ENCODE peak calls at places on chromosomes 13 and 19, in nine cellular contexts. D, N, Y, P, J, M, F, G and A are unnamed samples.

GRCh38 chr19:43739836-43740235 is 14.9 kb downstream of the SMG9 start:
- DNase-seq in D (no peak), N (no peak), Y (no peak), P (no peak), J (no peak), M (no peak), F (no peak), G (no peak), A (no peak)

GRCh38 chr19:29963576-29963975 is 21.5 kb downstream of the URI1 start:
- DNase-seq in D (no peak), N (no peak), Y (no peak), P (no peak), J (peak; percentile 26), M (no peak), F (no peak), G (no peak), A (no peak)

GRCh38 chr19:2446390-2446789 is 10.4 kb downstream of the LMNB2 start:
- DNase-seq in D (no peak), N (no peak), Y (peak; percentile 70), P (no peak), J (no peak), M (no peak), F (no peak), G (no peak), A (peak; percentile 94)

GRCh38 chr13:52348983-52349780 is 56.8 kb downstream of the THSD1 start:
- DNase-seq in D (peak; percentile 92), N (peak; percentile 28), Y (peak; percentile 5), P (no peak), J (no peak), M (no peak), F (peak; percentile 37), G (peak; percentile 74), A (no peak)

GRCh38 chr19:15091918-15092753 is 10.1 kb downstream of the OR1I1 start:
- DNase-seq in D (peak; percentile 67), N (peak; percentile 77), Y (peak; percentile 81), P (peak; percentile 57), J (peak; percentile 85), M (peak; percentile 15), F (peak; percentile 70), G (no peak), A (peak; percentile 77)

GRCh38 chr19:17423429-17424208 is 3.8 kb downstream of the MVB12A start:
- DNase-seq in D (no peak), N (no peak), Y (no peak), P (no peak), J (no peak), M (no peak), F (no peak), G (no peak), A (no peak)

GRCh38 chr19:8423821-8424223 is 10.7 kb downstream of the MARCHF2 start:
- DNase-seq in D (peak; percentile 100), N (peak; percentile 99), Y (no peak), P (no peak), J (peak; percentile 70), M (peak; percentile 91), F (peak; percentile 93), G (peak; percentile 92), A (no peak)

GRCh38 chr19:7565332-7565731 is 29.8 kb downstream of the PNPLA6 start:
- DNase-seq in D (no peak), N (no peak), Y (no peak), P (no peak), J (no peak), M (no peak), F (no peak), G (no peak), A (no peak)

GRCh38 chr19:53594811-53595509 is 36.8 kb upstream of the DPRX start:
- DNase-seq in D (no peak), N (no peak), Y (no peak), P (no peak), J (no peak), M (no peak), F (no peak), G (no peak), A (no peak)

GRCh38 chr19:55206664-55207500 is 2.4 kb downstream of the PTPRH start:
- DNase-seq in D (peak; percentile 96), N (peak; percentile 90), Y (no peak), P (no peak), J (peak; percentile 90), M (peak; percentile 79), F (peak; percentile 82), G (peak; percentile 53), A (no peak)

GRCh38 chr13:110485604-110486003 is 75.9 kb downstream of the RAB20 start:
- DNase-seq in D (no peak), N (peak; percentile 43), Y (no peak), P (no peak), J (no peak), M (no peak), F (no peak), G (no peak), A (no peak)

GRCh38 chr13:35470671-35471465 is 5.6 kb downstream of the MAB21L1 start:
- DNase-seq in D (peak; percentile 88), N (peak; percentile 11), Y (no peak), P (no peak), J (no peak), M (peak; percentile 60), F (no peak), G (no peak), A (no peak)

DNA sequence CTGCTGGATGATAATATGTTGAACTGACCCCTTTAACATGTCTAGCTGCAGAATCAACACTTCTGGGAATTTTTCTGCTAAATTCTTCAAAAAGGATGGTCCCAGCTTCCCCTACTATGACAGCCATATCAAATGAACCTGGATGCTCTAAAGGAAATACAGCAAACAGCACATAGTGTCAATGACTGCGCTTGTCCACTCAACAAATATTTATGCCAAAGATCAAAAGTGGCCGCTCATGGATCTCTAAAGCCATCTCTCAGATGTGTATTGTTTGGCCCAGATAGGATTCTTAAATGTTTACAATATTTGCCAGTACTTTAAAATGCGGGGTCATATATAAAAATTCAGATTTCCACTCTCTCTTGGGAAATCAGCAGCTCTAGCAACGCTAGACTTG is 3.3 kb downstream of the TBC1D4 start:
- DNase-seq in D (no peak), N (no peak), Y (no peak), P (no peak), J (no peak), M (no peak), F (no peak), G (no peak), A (no peak)
- H3K4me3 ChIP-seq in D (no peak overlapping the region), N (no peak overlapping the region), Y (no peak overlapping the region), P (no peak overlapping the region), J (no peak overlapping the region), M (peak overlapping the region; percentile 92), F (no peak overlapping the region), G (no peak overlapping the region), A (no peak overlapping the region)

DNA sequence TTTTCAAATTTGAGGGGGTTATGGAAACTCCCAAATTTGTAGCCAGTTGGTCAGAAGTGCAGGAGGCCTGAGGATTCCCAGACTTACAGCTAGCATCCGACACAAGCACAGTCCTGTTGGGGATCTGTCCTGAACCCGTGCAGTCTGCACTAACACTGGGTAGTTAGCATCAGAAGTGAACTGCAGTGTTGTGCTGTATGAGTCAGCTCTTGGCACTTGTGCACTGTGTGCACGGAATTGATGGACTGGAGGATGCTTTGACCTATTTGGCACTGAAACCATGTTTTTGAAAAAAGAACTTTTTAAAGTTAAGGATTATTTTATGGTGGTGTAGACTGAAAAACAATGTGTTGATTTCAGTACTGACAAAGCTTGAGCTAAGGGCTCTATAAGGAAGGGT is 279.0 kb downstream of the NHLRC3 start:
- DNase-seq in D (peak; percentile 54), N (peak; percentile 26), Y (no peak), P (no peak), J (peak; percentile 5), M (peak; percentile 22), F (no peak), G (no peak), A (no peak)
- H3K4me3 ChIP-seq in D (no peak overlapping the region), N (no peak overlapping the region), Y (no peak overlapping the region), P (no peak overlapping the region), J (no peak overlapping the region), M (no peak overlapping the region), F (no peak overlapping the region), G (no peak overlapping the region), A (no peak overlapping the region)

GRCh38 chr19:39037194-39037593 is 4.8 kb upstream of the FBXO27 start:
- DNase-seq in D (no peak), N (no peak), Y (no peak), P (no peak), J (no peak), M (no peak), F (no peak), G (no peak), A (no peak)

GRCh38 chr19:39030854-39031367 is 1.4 kb downstream of the FBXO27 start:
- DNase-seq in D (no peak), N (no peak), Y (no peak), P (no peak), J (no peak), M (no peak), F (no peak), G (no peak), A (no peak)

GRCh38 chr19:39038098-39038497 is 5.7 kb upstream of the FBXO27 start:
- DNase-seq in D (peak; percentile 75), N (peak; percentile 32), Y (no peak), P (no peak), J (peak; percentile 79), M (no peak), F (peak; percentile 39), G (no peak), A (no peak)

GRCh38 chr19:39031368-39032163 is 783 bp downstream of the FBXO27 start:
- DNase-seq in D (peak; percentile 73), N (peak; percentile 43), Y (peak; percentile 91), P (peak; percentile 65), J (peak; percentile 100), M (peak; percentile 77), F (peak; percentile 74), G (no peak), A (no peak)

DNA sequence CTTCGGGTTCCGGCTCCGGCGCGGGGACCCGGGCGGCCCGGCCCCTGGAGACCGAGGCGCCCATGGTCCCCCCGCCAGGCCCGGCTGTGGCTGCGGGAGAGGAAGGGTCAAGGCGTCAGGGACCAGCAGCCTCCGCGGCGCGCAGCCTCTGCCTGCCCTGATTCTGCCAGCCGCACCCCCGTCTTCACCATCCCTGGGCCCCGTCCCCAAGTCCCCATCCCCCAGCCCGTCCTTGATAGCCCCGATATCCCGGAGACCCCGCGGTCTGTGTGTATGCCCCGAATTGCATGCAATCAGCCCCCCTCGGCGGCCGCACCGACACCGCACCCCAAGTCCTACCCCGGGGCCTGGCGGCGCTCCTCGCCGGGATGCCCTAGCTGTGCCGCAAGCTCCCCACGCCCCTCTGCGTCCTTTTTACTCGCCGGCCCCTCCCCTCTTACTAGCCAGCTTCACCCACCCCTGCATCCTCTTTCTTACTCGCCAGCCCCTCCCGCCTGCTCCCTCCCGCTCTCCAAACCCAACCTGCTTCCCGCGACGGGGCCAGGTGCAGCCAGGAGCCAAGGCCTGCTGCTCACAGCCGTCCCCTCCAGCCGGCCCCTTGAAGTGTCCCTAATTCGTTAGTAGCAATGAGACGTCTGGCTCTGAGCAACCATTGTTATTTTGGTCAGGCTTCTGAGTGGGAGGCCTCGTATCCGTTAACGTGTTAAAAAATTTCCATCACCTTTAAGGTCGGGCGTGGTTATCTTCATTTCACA is at the start of gene FBXO27:
- DNase-seq in D (peak; percentile 32), N (no peak), Y (no peak), P (no peak), J (peak; percentile 23), M (peak; percentile 30), F (peak; percentile 8), G (no peak), A (no peak)
- H3K4me3 ChIP-seq in D (peak within 1 kb of the TSS; percentile 81), N (peak within 1 kb of the TSS; percentile 90), Y (peak within 1 kb of the TSS; percentile 56), P (peak within 1 kb of the TSS; percentile 44), J (peak within 1 kb of the TSS; percentile 67), M (peak within 1 kb of the TSS; percentile 66), F (no peak within 1 kb of the TSS), G (peak within 1 kb of the TSS; percentile 68), A (no peak within 1 kb of the TSS)

DNA sequence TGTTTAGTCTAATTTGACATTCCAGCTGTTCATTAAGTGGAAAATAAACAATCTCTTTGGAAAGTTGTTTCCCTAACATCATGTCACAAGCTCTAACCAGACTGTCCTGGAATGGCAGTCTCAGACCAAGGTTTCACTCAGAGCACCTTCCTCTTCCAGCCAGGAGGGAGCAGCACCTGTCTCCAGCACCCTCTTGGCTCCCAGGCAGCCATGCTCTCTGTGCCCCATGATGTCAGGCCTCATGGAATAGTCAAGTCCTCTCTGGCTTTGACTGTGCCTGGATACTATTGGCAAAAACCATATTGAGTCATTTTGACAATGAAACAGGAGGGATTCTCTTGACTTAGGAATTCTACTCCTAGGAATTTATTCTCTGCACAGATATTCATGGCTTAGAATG is 171.4 kb downstream of the OXGR1 start:
- DNase-seq in D (peak; percentile 18), N (peak; percentile 9), Y (peak; percentile 22), P (no peak), J (peak; percentile 57), M (no peak), F (peak; percentile 12), G (no peak), A (no peak)
- H3K4me3 ChIP-seq in D (no peak overlapping the region), N (no peak overlapping the region), Y (no peak overlapping the region), P (no peak overlapping the region), J (no peak overlapping the region), M (no peak overlapping the region), F (no peak overlapping the region), G (no peak overlapping the region), A (no peak overlapping the region)